ENCODE peak calls at places on chromosomes 6 and 20, in eight cellular contexts. O is PC-3, V is left lung, Y is WERI-Rb-1, N is astrocyte, J is SK-N-SH, S is IMR-90, A is endothelial cell of umbilical vein. U is an unnamed sample. For H3K27me3, the result is how much of the 10 kb centered on the place peaks cover.

GRCh38 chr6:110778331-110778730 is 36.9 kb downstream of the CDK19 start:
- DNase-seq in Y (no peak), J (no peak), V (no peak), O (no peak), A (no peak), N (no peak), S (no peak), U (no peak)

GRCh38 chr6:148441454-148441911 is 98.8 kb downstream of the SASH1 start:
- DNase-seq in S (peak), Y (no peak), V (no peak), A (peak), N (peak), O (peak), J (no peak), U (peak)

GRCh38 chr6:167982063-167982462 is 15.4 kb upstream of the KIF25 start:
- DNase-seq in O (no peak), V (no peak), Y (no peak), A (no peak), J (no peak), N (no peak), S (no peak), U (no peak)

GRCh38 chr6:23633986-23634385 is 492.0 kb upstream of the NRSN1 start:
- DNase-seq in N (no peak), S (no peak), A (no peak), O (no peak), V (peak), Y (no peak), J (no peak), U (no peak)

GRCh38 chr20:9040874-9041524 is 27.9 kb upstream of the PLCB4 start:
- DNase-seq in Y (no peak), V (no peak), S (peak), N (peak), A (no peak), O (no peak), J (no peak), U (no peak)

GRCh38 chr20:54477134-54477533 is 1.7 kb downstream of the DOK5 start:
- DNase-seq in S (no peak), N (no peak), O (no peak), V (no peak), Y (no peak), A (no peak), J (no peak), U (no peak)

GRCh38 chr6:95294047-95294446 is 283.3 kb upstream of the MANEA start:
- DNase-seq in J (no peak), O (no peak), S (no peak), A (no peak), V (no peak), N (no peak), Y (no peak), U (no peak)

GRCh38 chr6:45709834-45710233 is 305.8 kb downstream of the CLIC5 start:
- DNase-seq in A (no peak), V (no peak), N (no peak), O (no peak), J (no peak), Y (no peak), S (no peak), U (no peak)

GRCh38 chr6:85472744-85473143 is 22.9 kb downstream of the NT5E start:
- DNase-seq in O (peak), A (no peak), V (no peak), N (no peak), J (no peak), Y (no peak), S (peak), U (peak)

GRCh38 chr6:63573140-63573898 is 1.0 kb downstream of the LOC128125822 start:
- DNase-seq in V (peak), O (peak), S (peak), J (peak), N (peak), Y (peak), A (peak), U (peak)

GRCh38 chr6:36083446-36083845 is 46.9 kb upstream of the MAPK13 start:
- DNase-seq in A (no peak), S (no peak), Y (no peak), V (no peak), O (no peak), J (no peak), N (no peak), U (no peak)

GRCh38 chr20:40688129-40689099 is 622 bp downstream of the MAFB start:
- DNase-seq in V (peak), O (no peak), N (peak), Y (no peak), J (peak), S (peak), A (no peak), U (no peak)

GRCh38 chr20:40686893-40687292 is 2.1 kb downstream of the MAFB start:
- DNase-seq in N (no peak), Y (no peak), S (no peak), O (no peak), A (no peak), J (no peak), V (peak), U (no peak)

GRCh38 chr20:40685349-40685748 is 3.7 kb downstream of the MAFB start:
- DNase-seq in Y (no peak), A (no peak), J (no peak), O (no peak), S (no peak), N (no peak), V (no peak), U (no peak)

GRCh38 chr20:40687384-40688128 is 1.5 kb downstream of the MAFB start:
- DNase-seq in V (peak), Y (peak), A (peak), N (peak), O (no peak), S (no peak), J (peak), U (no peak)

DNA sequence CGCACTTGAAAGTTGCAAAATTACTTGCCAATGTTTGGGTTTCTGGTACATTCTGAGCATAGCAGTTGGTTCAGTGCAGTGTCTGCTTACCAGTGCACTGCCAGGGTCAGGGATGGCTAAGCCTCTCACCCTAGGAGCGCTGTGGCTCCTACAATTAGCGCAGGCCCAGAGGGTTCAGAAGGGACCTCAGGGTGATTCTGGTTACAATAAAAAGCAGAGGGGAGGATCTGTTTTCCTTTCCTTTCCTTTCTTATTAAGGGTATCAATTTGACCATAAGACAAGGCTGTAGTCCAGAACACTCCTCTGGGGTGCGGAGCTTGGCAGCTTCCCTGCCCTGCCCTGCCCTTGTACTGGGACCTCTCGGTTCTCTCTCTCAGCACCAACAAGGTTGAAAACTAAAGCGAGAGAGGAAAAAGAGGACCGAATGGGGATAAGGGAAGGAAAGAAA is 2.6 kb downstream of the MAFB start:
- DNase-seq in Y (no peak), A (peak), O (no peak), V (no peak), N (no peak), J (no peak), S (no peak), U (no peak)
- H3K4me3 ChIP-seq in Y (no peak), A (peak), O (no peak), V (peak), N (no peak), J (no peak), S (no peak), U (no peak)

DNA sequence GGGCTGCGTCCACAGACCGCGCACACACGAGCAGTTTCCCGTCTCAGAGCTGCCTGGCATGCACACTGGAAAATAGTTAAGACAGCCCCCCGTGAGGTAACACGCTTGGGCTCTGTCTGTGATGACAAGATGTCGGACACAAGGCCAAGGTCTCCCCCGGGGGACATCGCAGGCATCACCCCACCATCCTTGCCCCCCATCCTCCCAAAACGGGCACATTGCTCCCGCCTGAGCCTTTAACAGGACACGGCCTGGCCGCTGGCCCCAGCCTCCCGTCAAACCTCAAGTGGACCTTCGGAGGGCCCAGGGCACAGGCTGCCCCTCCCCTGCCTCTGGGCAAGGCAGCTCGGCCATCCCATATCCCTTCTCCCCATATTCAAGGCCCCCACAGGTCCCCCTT is 5.6 kb downstream of the KCNQ2 start:
- DNase-seq in A (no peak), N (no peak), Y (no peak), J (no peak), S (no peak), O (no peak), V (no peak), U (no peak)
- H3K27me3 ChIP-seq in A (under half), N (under half), Y (under half), J (under half), S (half or more), O (half or more), V (under half), U (under half)

DNA sequence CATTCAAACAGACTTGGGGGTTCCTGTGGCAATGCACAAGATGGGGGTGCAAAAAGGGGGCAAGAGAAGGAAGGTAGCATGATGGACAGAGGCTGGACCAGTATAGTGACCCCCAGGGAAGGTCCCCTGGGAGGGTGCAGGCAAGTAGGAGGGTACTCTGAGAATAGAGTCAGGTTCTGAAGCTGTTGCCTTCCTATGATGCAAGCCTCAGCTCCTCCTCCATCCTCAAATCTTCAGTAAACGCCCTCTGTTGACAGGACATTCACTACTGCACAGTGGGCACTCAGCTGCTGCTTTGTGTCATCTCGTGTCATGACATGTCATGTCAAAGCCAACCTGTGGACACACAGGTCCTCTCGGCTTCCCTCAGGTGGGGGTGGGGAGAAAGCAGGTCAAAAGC is 5.8 kb upstream of the SDCBP2 start:
- DNase-seq in O (no peak), Y (no peak), J (no peak), N (no peak), S (no peak), V (no peak), A (no peak), U (no peak)
- TF ChIP-seq CTCF in O (peak), Y (no peak), J (no peak), N (no peak), S (no peak), V (no peak), A (no peak), U (peak)

GRCh38 chr6:31401403-31401802 is 2.0 kb upstream of the MICA start:
- DNase-seq in O (peak), Y (no peak), A (peak), J (no peak), V (no peak), N (peak), S (peak), U (peak)
- H3K4me3 ChIP-seq in O (peak), Y (no peak), A (no peak), J (peak), V (peak), N (peak), S (peak), U (peak)

GRCh38 chr6:77463308-77463880 is at the start of gene HTR1B:
- DNase-seq in Y (no peak), V (peak), O (no peak), S (peak), J (no peak), A (peak), N (peak), U (no peak)

GRCh38 chr6:77462359-77463307 is 658 bp downstream of the HTR1B start:
- DNase-seq in O (no peak), A (peak), V (peak), Y (no peak), N (peak), S (no peak), J (no peak), U (peak)

GRCh38 chr6:77458421-77458820 is 4.9 kb downstream of the HTR1B start:
- DNase-seq in V (no peak), J (no peak), S (no peak), A (peak), Y (no peak), O (no peak), N (no peak), U (no peak)

GRCh38 chr6:77463881-77464867 is 883 bp upstream of the HTR1B start:
- DNase-seq in V (peak), O (no peak), J (no peak), Y (peak), A (peak), N (no peak), S (no peak), U (no peak)

DNA sequence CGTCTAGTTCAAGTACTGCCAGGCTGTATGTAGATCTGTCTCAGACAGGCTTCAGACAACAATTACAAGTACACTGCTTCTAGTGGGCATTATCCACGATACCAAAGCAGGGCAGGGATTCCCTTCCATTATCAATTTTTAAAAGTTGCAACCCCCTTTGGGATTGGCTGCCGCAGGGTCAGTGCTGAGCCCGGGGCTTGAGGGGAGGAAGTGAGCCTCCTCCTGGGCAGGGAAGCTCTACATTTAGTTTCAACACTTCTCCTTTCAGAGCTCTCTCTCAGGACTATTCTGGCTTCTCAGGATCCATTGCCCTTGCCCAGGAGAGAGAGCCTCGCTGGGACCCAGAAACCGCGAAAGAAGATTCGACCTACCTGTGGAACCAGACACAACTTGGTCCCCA is 1.5 kb downstream of the HTR1B start:
- DNase-seq in N (no peak), V (no peak), A (peak), S (no peak), Y (no peak), O (no peak), J (no peak), U (no peak)
- H3K27me3 ChIP-seq in N (under half), V (under half), A (under half), S (under half), Y (under half), O (under half), J (under half), U (under half)

GRCh38 chr6:11043961-11044711 is at the start of gene ELOVL2:
- DNase-seq in J (peak), N (peak), O (peak), S (peak), V (peak), Y (peak), A (peak), U (no peak)
- TF ChIP-seq CTCF in J (peak), N (peak), O (peak), S (peak), V (no peak), Y (peak), A (peak), U (peak)

U was measured in brain microvascular endothelial cell.